ENCODE peak calls at places on chromosomes 11 and 22, in five cellular contexts. One of them, this sample, is unnamed.

GRCh38 chr22:50186789-50187523 is 1.2 kb downstream of the TRABD start:
- DNase-seq in HCT116: no peak
- DNase-seq in endothelial cell of umbilical vein: no peak
- DNase-seq in breast epithelium: no peak
- DNase-seq in transverse colon: peak; percentile 78
- DNase-seq in this sample: no peak

GRCh38 chr22:26981520-26981919 is 324.1 kb downstream of the MIAT start:
- DNase-seq in endothelial cell of umbilical vein: no peak
- DNase-seq in breast epithelium: no peak
- DNase-seq in HCT116: no peak
- DNase-seq in transverse colon: peak; percentile 14
- DNase-seq in this sample: no peak

GRCh38 chr11:27514558-27514957 is 8.0 kb upstream of the LIN7C start:
- DNase-seq in transverse colon: no peak
- DNase-seq in HCT116: no peak
- DNase-seq in endothelial cell of umbilical vein: no peak
- DNase-seq in breast epithelium: no peak
- DNase-seq in this sample: no peak

GRCh38 chr11:31783264-31783663 is 27.9 kb downstream of the PAX6 start:
- DNase-seq in HCT116: no peak
- DNase-seq in breast epithelium: no peak
- DNase-seq in transverse colon: no peak
- DNase-seq in endothelial cell of umbilical vein: no peak
- DNase-seq in this sample: no peak

GRCh38 chr11:58330861-58331260 is 28.0 kb downstream of the OR5B17 start:
- DNase-seq in transverse colon: no peak
- DNase-seq in HCT116: no peak
- DNase-seq in breast epithelium: no peak
- DNase-seq in endothelial cell of umbilical vein: no peak
- DNase-seq in this sample: no peak

GRCh38 chr11:100980156-100980555 is 149.5 kb downstream of the PGR start:
- DNase-seq in transverse colon: no peak
- DNase-seq in endothelial cell of umbilical vein: peak; percentile 24
- DNase-seq in breast epithelium: no peak
- DNase-seq in HCT116: no peak
- DNase-seq in this sample: no peak

GRCh38 chr11:11538277-11538960 is 83.4 kb downstream of the GALNT18 start:
- DNase-seq in HCT116: no peak
- DNase-seq in transverse colon: no peak
- DNase-seq in endothelial cell of umbilical vein: no peak
- DNase-seq in breast epithelium: no peak
- DNase-seq in this sample: no peak

GRCh38 chr22:47094861-47095330 is 332.4 kb downstream of the TBC1D22A start:
- DNase-seq in breast epithelium: no peak
- DNase-seq in transverse colon: no peak
- DNase-seq in HCT116: no peak
- DNase-seq in endothelial cell of umbilical vein: no peak
- DNase-seq in this sample: no peak

GRCh38 chr11:67435031-67435726 is 2.3 kb downstream of the PTPRCAP start:
- DNase-seq in transverse colon: no peak
- DNase-seq in endothelial cell of umbilical vein: no peak
- DNase-seq in breast epithelium: no peak
- DNase-seq in HCT116: no peak
- DNase-seq in this sample: no peak

GRCh38 chr11:8167796-8168195 is 1.0 kb downstream of the RIC3 start:
- DNase-seq in endothelial cell of umbilical vein: no peak
- DNase-seq in HCT116: no peak
- DNase-seq in breast epithelium: no peak
- DNase-seq in transverse colon: no peak
- DNase-seq in this sample: no peak

GRCh38 chr22:27531782-27532530 is 269.6 kb downstream of the MN1 start:
- DNase-seq in transverse colon: no peak
- DNase-seq in breast epithelium: no peak
- DNase-seq in endothelial cell of umbilical vein: peak; percentile 35
- DNase-seq in HCT116: no peak
- DNase-seq in this sample: no peak

GRCh38 chr11:110362916-110363574 is 66.6 kb upstream of the RDX start:
- DNase-seq in endothelial cell of umbilical vein: peak; percentile 95
- DNase-seq in breast epithelium: no peak
- DNase-seq in transverse colon: no peak
- DNase-seq in HCT116: peak; percentile 34
- DNase-seq in this sample: no peak

GRCh38 chr11:15519124-15519791 is 404.5 kb downstream of the INSC start:
- DNase-seq in transverse colon: no peak
- DNase-seq in endothelial cell of umbilical vein: no peak
- DNase-seq in HCT116: no peak
- DNase-seq in breast epithelium: no peak
- DNase-seq in this sample: no peak

GRCh38 chr11:3686751-3687150 is 15.6 kb upstream of the CHRNA10 start:
- DNase-seq in breast epithelium: no peak
- DNase-seq in endothelial cell of umbilical vein: no peak
- DNase-seq in HCT116: no peak
- DNase-seq in transverse colon: no peak
- DNase-seq in this sample: no peak

GRCh38 chr11:63913866-63914830 is 2.8 kb downstream of the RCOR2 start:
- DNase-seq in transverse colon: no peak
- DNase-seq in endothelial cell of umbilical vein: no peak
- DNase-seq in breast epithelium: no peak
- DNase-seq in HCT116: no peak
- DNase-seq in this sample: no peak

GRCh38 chr11:93225642-93226041 is 27.9 kb upstream of the SLC36A4 start:
- DNase-seq in endothelial cell of umbilical vein: peak; percentile 41
- DNase-seq in breast epithelium: no peak
- DNase-seq in HCT116: peak; percentile 13
- DNase-seq in transverse colon: no peak
- DNase-seq in this sample: no peak

GRCh38 chr22:48843640-48844039 is 984.0 kb downstream of the BRD1 start:
- DNase-seq in HCT116: no peak
- DNase-seq in breast epithelium: no peak
- DNase-seq in endothelial cell of umbilical vein: no peak
- DNase-seq in transverse colon: no peak
- DNase-seq in this sample: no peak

GRCh38 chr22:42269407-42270177 is 861 bp downstream of the TCF20 start:
- DNase-seq in endothelial cell of umbilical vein: peak; percentile 28
- DNase-seq in HCT116: peak; percentile 48
- DNase-seq in transverse colon: peak; percentile 84
- DNase-seq in breast epithelium: peak; percentile 67
- DNase-seq in this sample: peak; percentile 77

GRCh38 chr11:11968511-11969280 is 39.7 kb downstream of the DKK3 start:
- DNase-seq in breast epithelium: no peak
- DNase-seq in endothelial cell of umbilical vein: no peak
- DNase-seq in transverse colon: no peak
- DNase-seq in HCT116: no peak
- DNase-seq in this sample: no peak

GRCh38 chr11:104853276-104853675 is 45.0 kb downstream of the CASP12 start:
- DNase-seq in endothelial cell of umbilical vein: no peak
- DNase-seq in HCT116: no peak
- DNase-seq in breast epithelium: no peak
- DNase-seq in transverse colon: no peak
- DNase-seq in this sample: no peak

GRCh38 chr22:46813816-46814597 is 51.6 kb downstream of the TBC1D22A start:
- DNase-seq in HCT116: no peak
- DNase-seq in endothelial cell of umbilical vein: peak; percentile 54
- DNase-seq in breast epithelium: no peak
- DNase-seq in transverse colon: no peak
- DNase-seq in this sample: no peak

GRCh38 chr11:91248199-91248807 is 976.3 kb upstream of the FAT3 start:
- DNase-seq in HCT116: peak; percentile 4
- DNase-seq in transverse colon: no peak
- DNase-seq in endothelial cell of umbilical vein: peak; percentile 56
- DNase-seq in breast epithelium: no peak
- DNase-seq in this sample: no peak

GRCh38 chr11:57601297-57601696 is 3.8 kb downstream of the SERPING1 start:
- DNase-seq in transverse colon: no peak
- DNase-seq in endothelial cell of umbilical vein: no peak
- DNase-seq in HCT116: no peak
- DNase-seq in breast epithelium: no peak
- DNase-seq in this sample: no peak

GRCh38 chr22:44429941-44430587 is 68.0 kb downstream of the RTL6 start:
- DNase-seq in breast epithelium: peak; percentile 27
- DNase-seq in endothelial cell of umbilical vein: no peak
- DNase-seq in HCT116: no peak
- DNase-seq in transverse colon: no peak
- DNase-seq in this sample: no peak

GRCh38 chr11:71447791-71448256 is 369 bp downstream of the DHCR7 start:
- DNase-seq in transverse colon: peak; percentile 47
- DNase-seq in endothelial cell of umbilical vein: peak; percentile 28
- DNase-seq in HCT116: no peak
- DNase-seq in breast epithelium: no peak
- DNase-seq in this sample: peak; percentile 80

GRCh38 chr11:18527512-18527911 is 770 bp upstream of the TSG101 start:
- DNase-seq in endothelial cell of umbilical vein: peak; percentile 56
- DNase-seq in transverse colon: no peak
- DNase-seq in HCT116: no peak
- DNase-seq in breast epithelium: no peak
- DNase-seq in this sample: no peak

GRCh38 chr11:71488086-71488967 is 35.3 kb downstream of the NADSYN1 start:
- DNase-seq in transverse colon: no peak
- DNase-seq in breast epithelium: peak; percentile 31
- DNase-seq in HCT116: no peak
- DNase-seq in endothelial cell of umbilical vein: peak; percentile 75
- DNase-seq in this sample: peak; percentile 48

GRCh38 chr11:1608363-1608762 is at the start of gene KRTAP5-3:
- DNase-seq in breast epithelium: no peak
- DNase-seq in transverse colon: no peak
- DNase-seq in HCT116: no peak
- DNase-seq in endothelial cell of umbilical vein: no peak
- DNase-seq in this sample: no peak
- H3K4me1 ChIP-seq in breast epithelium: no peaks in the 10 kb centered on the region
- H3K4me1 ChIP-seq in transverse colon: no peaks in the 10 kb centered on the region
- H3K4me1 ChIP-seq in HCT116: no peaks in the 10 kb centered on the region
- H3K4me1 ChIP-seq in endothelial cell of umbilical vein: no peaks in the 10 kb centered on the region
- H3K4me1 ChIP-seq in this sample: no peaks in the 10 kb centered on the region

DNA sequence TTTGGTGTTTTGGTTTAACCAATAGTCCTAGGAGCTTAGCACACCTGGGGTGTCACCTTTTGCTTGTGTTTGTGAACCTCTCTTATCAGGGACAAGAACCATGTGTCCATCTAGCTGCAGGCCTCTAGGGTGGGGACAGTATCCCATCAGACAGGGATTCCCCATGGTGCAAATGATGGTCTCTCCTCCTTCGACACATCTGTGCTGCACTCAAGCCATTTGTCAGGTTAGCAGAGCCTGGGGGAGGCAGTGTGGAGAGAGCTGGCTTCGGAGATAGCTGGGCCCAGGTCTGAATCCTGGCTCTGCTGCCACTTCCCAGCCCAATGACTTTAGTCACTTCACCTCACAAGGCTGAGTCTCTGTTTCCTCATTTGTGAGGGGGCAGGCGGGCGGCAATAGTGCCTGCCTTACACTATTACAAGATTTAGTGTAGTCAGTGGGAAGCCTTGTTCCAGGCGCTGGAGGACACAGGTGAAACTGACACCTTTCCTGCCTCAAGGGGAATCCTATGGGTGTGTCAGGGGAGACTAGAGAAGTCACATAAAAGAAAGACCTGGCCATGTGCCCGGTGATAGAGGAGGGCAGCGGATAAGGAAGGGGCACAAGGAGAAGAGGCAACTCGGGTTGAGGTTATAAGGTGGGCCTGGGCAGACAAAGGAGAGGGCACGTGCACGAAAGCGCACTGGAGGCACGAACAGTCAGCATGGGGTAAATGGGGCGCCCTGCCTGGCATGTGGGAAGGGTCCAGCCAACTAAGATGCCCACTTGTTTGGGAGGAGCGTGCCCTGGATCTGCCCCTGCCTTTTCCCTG is 12.6 kb downstream of the KLHL35 start:
- DNase-seq in HCT116: no peak
- DNase-seq in breast epithelium: no peak
- DNase-seq in endothelial cell of umbilical vein: no peak
- DNase-seq in transverse colon: peak; percentile 35
- DNase-seq in this sample: no peak
- TF ChIP-seq POLR2AphosphoS5 in HCT116: no peak
- TF ChIP-seq POLR2AphosphoS5 in breast epithelium: no peak
- TF ChIP-seq POLR2AphosphoS5 in endothelial cell of umbilical vein: no peak
- TF ChIP-seq POLR2AphosphoS5 in transverse colon: no peak
- TF ChIP-seq POLR2AphosphoS5 in this sample: no peak

GRCh38 chr11:1746516-1746931 is 3.9 kb downstream of the IFITM10 start:
- DNase-seq in HCT116: no peak
- DNase-seq in endothelial cell of umbilical vein: no peak
- DNase-seq in transverse colon: peak; percentile 21
- DNase-seq in breast epithelium: peak; percentile 49
- DNase-seq in this sample: peak; percentile 85
- H3K27ac ChIP-seq in HCT116: no peak overlapping the region
- H3K27ac ChIP-seq in endothelial cell of umbilical vein: no peak overlapping the region
- H3K27ac ChIP-seq in transverse colon: no peak overlapping the region
- H3K27ac ChIP-seq in breast epithelium: no peak overlapping the region
- H3K27ac ChIP-seq in this sample: no peak overlapping the region

GRCh38 chr11:119726150-119726553 is 2.8 kb downstream of the NECTIN1 start:
- DNase-seq in breast epithelium: no peak
- DNase-seq in transverse colon: no peak
- DNase-seq in HCT116: no peak
- DNase-seq in endothelial cell of umbilical vein: no peak
- DNase-seq in this sample: no peak
- H3K4me1 ChIP-seq in breast epithelium: peaks cover 14% of the 10 kb centered on the region
- H3K4me1 ChIP-seq in transverse colon: peaks cover 11% of the 10 kb centered on the region
- H3K4me1 ChIP-seq in HCT116: peaks cover 42% of the 10 kb centered on the region
- H3K4me1 ChIP-seq in endothelial cell of umbilical vein: peaks cover 41% of the 10 kb centered on the region
- H3K4me1 ChIP-seq in this sample: peaks cover 73% of the 10 kb centered on the region

GRCh38 chr11:43447124-43447523 is 88.4 kb downstream of the TTC17 start:
- DNase-seq in endothelial cell of umbilical vein: no peak
- DNase-seq in transverse colon: no peak
- DNase-seq in HCT116: no peak
- DNase-seq in breast epithelium: no peak
- DNase-seq in this sample: no peak
- TF ChIP-seq POLR2AphosphoS5 in endothelial cell of umbilical vein: no peak
- TF ChIP-seq POLR2AphosphoS5 in transverse colon: no peak
- TF ChIP-seq POLR2AphosphoS5 in HCT116: no peak
- TF ChIP-seq POLR2AphosphoS5 in breast epithelium: no peak
- TF ChIP-seq POLR2AphosphoS5 in this sample: no peak

GRCh38 chr11:112051768-112052167 is 22.0 kb downstream of the PIH1D2 start:
- DNase-seq in endothelial cell of umbilical vein: no peak
- DNase-seq in HCT116: no peak
- DNase-seq in breast epithelium: no peak
- DNase-seq in transverse colon: no peak
- DNase-seq in this sample: no peak
- H3K27ac ChIP-seq in endothelial cell of umbilical vein: no peak overlapping the region
- H3K27ac ChIP-seq in HCT116: no peak overlapping the region
- H3K27ac ChIP-seq in breast epithelium: no peak overlapping the region
- H3K27ac ChIP-seq in transverse colon: no peak overlapping the region
- H3K27ac ChIP-seq in this sample: no peak overlapping the region

GRCh38 chr22:36858966-36859365 is 1.8 kb upstream of the NCF4 start:
- DNase-seq in HCT116: no peak
- DNase-seq in endothelial cell of umbilical vein: no peak
- DNase-seq in transverse colon: no peak
- DNase-seq in breast epithelium: no peak
- DNase-seq in this sample: no peak
- H3K4me1 ChIP-seq in HCT116: peaks cover 12% of the 10 kb centered on the region
- H3K4me1 ChIP-seq in endothelial cell of umbilical vein: no peaks in the 10 kb centered on the region
- H3K4me1 ChIP-seq in transverse colon: no peaks in the 10 kb centered on the region
- H3K4me1 ChIP-seq in breast epithelium: no peaks in the 10 kb centered on the region
- H3K4me1 ChIP-seq in this sample: peaks cover 30% of the 10 kb centered on the region

This sample was measured in suprapubic skin.